ENCODE peak calls at places on chromosomes 2 and 18, in six cellular contexts. M is KG1, Z is ecto neural progenitor cell, B is spleen, Y is cardiac muscle cell, Q is AG10803. P is an unnamed sample.

GRCh38 chr2:201182650-201183372 is at the start of gene CASP10:
- DNase-seq in M (peak), Z (no peak), B (no peak), Y (no peak), Q (peak), P (peak)

GRCh38 chr2:28643911-28644334 is 107.7 kb upstream of the PPP1CB start:
- DNase-seq in M (no peak), Z (no peak), B (no peak), Y (no peak), Q (peak), P (peak)

GRCh38 chr2:239953418-239954061 is 71.6 kb downstream of the NDUFA10 start:
- DNase-seq in M (no peak), Z (no peak), B (peak), Y (peak), Q (peak), P (no peak)

GRCh38 chr18:56962322-56962721 is 184.6 kb upstream of the BOD1L2 start:
- DNase-seq in M (no peak), Z (no peak), B (no peak), Y (no peak), Q (no peak), P (no peak)

GRCh38 chr2:190023860-190024259 is 38.7 kb downstream of the MSTN start:
- DNase-seq in M (peak), Z (no peak), B (no peak), Y (peak), Q (peak), P (peak)

GRCh38 chr18:31274915-31275314 is 43.0 kb upstream of the DSG1 start:
- DNase-seq in M (no peak), Z (no peak), B (no peak), Y (no peak), Q (no peak), P (peak)

GRCh38 chr2:200254788-200255187 is 51.7 kb upstream of the SPATS2L start:
- DNase-seq in M (no peak), Z (no peak), B (no peak), Y (no peak), Q (no peak), P (no peak)

GRCh38 chr2:133138693-133139092 is 429.6 kb downstream of the NCKAP5 start:
- DNase-seq in M (no peak), Z (no peak), B (no peak), Y (no peak), Q (no peak), P (peak)

GRCh38 chr2:46171996-46172546 is 125.1 kb upstream of the EPAS1 start:
- DNase-seq in M (no peak), Z (no peak), B (peak), Y (no peak), Q (no peak), P (peak)

GRCh38 chr2:205764502-205764815 is 82.2 kb downstream of the NRP2 start:
- DNase-seq in M (no peak), Z (no peak), B (no peak), Y (no peak), Q (no peak), P (no peak)

GRCh38 chr2:16561676-16562075 is 104.0 kb downstream of the CYRIA start:
- DNase-seq in M (no peak), Z (no peak), B (no peak), Y (no peak), Q (no peak), P (no peak)

GRCh38 chr18:72692086-72692485 is 147.9 kb upstream of the CBLN2 start:
- DNase-seq in M (no peak), Z (no peak), B (no peak), Y (peak), Q (no peak), P (no peak)

GRCh38 chr2:219425238-219426067 is 7.3 kb downstream of the DES start:
- DNase-seq in M (no peak), Z (peak), B (no peak), Y (no peak), Q (no peak), P (no peak)

GRCh38 chr18:54423831-54424230 is 66.1 kb downstream of the C18orf54 start:
- DNase-seq in M (no peak), Z (no peak), B (no peak), Y (no peak), Q (no peak), P (no peak)

GRCh38 chr2:65789923-65790675 is 357.7 kb upstream of the SPRED2 start:
- DNase-seq in M (no peak), Z (no peak), B (no peak), Y (no peak), Q (no peak), P (no peak)

GRCh38 chr18:49582579-49582978 is 20.7 kb downstream of the LIPG start:
- DNase-seq in M (no peak), Z (no peak), B (no peak), Y (no peak), Q (no peak), P (no peak)

GRCh38 chr2:168130302-168130701 is 117.1 kb downstream of the STK39 start:
- DNase-seq in M (no peak), Z (no peak), B (no peak), Y (no peak), Q (no peak), P (no peak)

GRCh38 chr2:28750316-28751101 is 1.1 kb upstream of the PPP1CB start:
- DNase-seq in M (peak), Z (no peak), B (no peak), Y (peak), Q (peak), P (no peak)

GRCh38 chr18:48157956-48158355 is 227.5 kb upstream of the SMAD2 start:
- DNase-seq in M (no peak), Z (no peak), B (no peak), Y (no peak), Q (no peak), P (no peak)

GRCh38 chr2:30731248-30731647 is 76.0 kb downstream of the CAPN13 start:
- DNase-seq in M (no peak), Z (no peak), B (peak), Y (no peak), Q (no peak), P (no peak)

GRCh38 chr2:230877737-230878598 is 13.2 kb downstream of the ITM2C start:
- DNase-seq in M (peak), Z (peak), B (peak), Y (no peak), Q (no peak), P (no peak)

GRCh38 chr2:30144260-30144659 is 2.5 kb upstream of the YPEL5 start:
- DNase-seq in M (no peak), Z (no peak), B (no peak), Y (no peak), Q (no peak), P (no peak)

GRCh38 chr2:125745514-125745913 is 910.4 kb upstream of the GYPC start:
- DNase-seq in M (no peak), Z (peak), B (no peak), Y (peak), Q (no peak), P (no peak)

GRCh38 chr2:151808258-151809072 is 19.8 kb downstream of the ARL5A start:
- DNase-seq in M (no peak), Z (no peak), B (no peak), Y (no peak), Q (peak), P (no peak)

P was measured in epithelial cell of prostate.